ENCODE peak calls at places on chromosomes 16 and 17, in five cellular contexts. One of them, this sample, is unnamed.

GRCh38 chr17:76191891-76192290 is 48.4 kb downstream of the RNF157 start:
- DNase-seq in neuronal stem cell: no peak
- DNase-seq in mesenchymal stem cell: no peak
- DNase-seq in H9: no peak
- DNase-seq in H1: no peak
- DNase-seq in this sample: no peak

GRCh38 chr17:55842405-55843158 is 91.7 kb downstream of the PCTP start:
- DNase-seq in H1: no peak
- DNase-seq in mesenchymal stem cell: no peak
- DNase-seq in H9: no peak
- DNase-seq in neuronal stem cell: no peak
- DNase-seq in this sample: no peak

GRCh38 chr17:62099532-62099931 is 34.5 kb upstream of the MED13 start:
- DNase-seq in neuronal stem cell: no peak
- DNase-seq in H1: no peak
- DNase-seq in mesenchymal stem cell: no peak
- DNase-seq in H9: no peak
- DNase-seq in this sample: no peak

GRCh38 chr16:57941016-57941656 is 29.8 kb downstream of the CNGB1 start:
- DNase-seq in mesenchymal stem cell: no peak
- DNase-seq in H9: no peak
- DNase-seq in H1: no peak
- DNase-seq in neuronal stem cell: no peak
- DNase-seq in this sample: no peak

GRCh38 chr16:56625140-56625942 is at the start of gene MT1E:
- DNase-seq in H1: no peak
- DNase-seq in neuronal stem cell: no peak
- DNase-seq in mesenchymal stem cell: peak
- DNase-seq in H9: no peak
- DNase-seq in this sample: peak

GRCh38 chr17:44830359-44831269 is 527 bp upstream of the GJC1 start:
- DNase-seq in H1: peak
- DNase-seq in mesenchymal stem cell: peak
- DNase-seq in neuronal stem cell: no peak
- DNase-seq in H9: peak
- DNase-seq in this sample: peak

GRCh38 chr17:77325826-77326581 is 185.2 kb downstream of the SEC14L1 start:
- DNase-seq in H9: peak
- DNase-seq in neuronal stem cell: no peak
- DNase-seq in H1: no peak
- DNase-seq in mesenchymal stem cell: no peak
- DNase-seq in this sample: no peak

GRCh38 chr16:48041861-48042435 is 113.8 kb downstream of the ABCC12 start:
- DNase-seq in mesenchymal stem cell: no peak
- DNase-seq in H9: peak
- DNase-seq in H1: no peak
- DNase-seq in neuronal stem cell: no peak
- DNase-seq in this sample: peak

GRCh38 chr17:51481370-51481769 is 221.0 kb downstream of the UTP18 start:
- DNase-seq in mesenchymal stem cell: no peak
- DNase-seq in neuronal stem cell: no peak
- DNase-seq in H1: no peak
- DNase-seq in H9: no peak
- DNase-seq in this sample: no peak

GRCh38 chr17:65388911-65389310 is 172.5 kb downstream of the AXIN2 start:
- DNase-seq in neuronal stem cell: no peak
- DNase-seq in H1: no peak
- DNase-seq in mesenchymal stem cell: no peak
- DNase-seq in H9: no peak
- DNase-seq in this sample: peak

GRCh38 chr16:84501077-84501735 is 3.3 kb downstream of the MEAK7 start:
- DNase-seq in neuronal stem cell: no peak
- DNase-seq in H9: no peak
- DNase-seq in H1: no peak
- DNase-seq in mesenchymal stem cell: no peak
- DNase-seq in this sample: no peak

GRCh38 chr16:27179500-27180072 is 23.7 kb upstream of the KDM8 start:
- DNase-seq in neuronal stem cell: peak
- DNase-seq in mesenchymal stem cell: peak
- DNase-seq in H1: peak
- DNase-seq in H9: peak
- DNase-seq in this sample: peak

GRCh38 chr17:60473788-60474187 is 51.5 kb downstream of the CHCT1 start:
- DNase-seq in mesenchymal stem cell: no peak
- DNase-seq in H9: no peak
- DNase-seq in neuronal stem cell: no peak
- DNase-seq in H1: no peak
- DNase-seq in this sample: no peak

GRCh38 chr17:77451271-77451893 is 310.6 kb downstream of the SEC14L1 start:
- DNase-seq in H1: peak
- DNase-seq in mesenchymal stem cell: peak
- DNase-seq in H9: peak
- DNase-seq in neuronal stem cell: peak
- DNase-seq in this sample: no peak

GRCh38 chr16:23027386-23027785 is 121.9 kb downstream of the USP31 start:
- DNase-seq in mesenchymal stem cell: no peak
- DNase-seq in neuronal stem cell: no peak
- DNase-seq in H9: no peak
- DNase-seq in H1: no peak
- DNase-seq in this sample: no peak

GRCh38 chr17:11245187-11245586 is 4.2 kb downstream of the SHISA6 start:
- DNase-seq in H1: no peak
- DNase-seq in H9: no peak
- DNase-seq in mesenchymal stem cell: no peak
- DNase-seq in neuronal stem cell: no peak
- DNase-seq in this sample: no peak

GRCh38 chr17:1484586-1485310 is 7.7 kb downstream of the MYO1C start:
- DNase-seq in H1: no peak
- DNase-seq in neuronal stem cell: peak
- DNase-seq in mesenchymal stem cell: peak
- DNase-seq in H9: peak
- DNase-seq in this sample: peak

GRCh38 chr16:88295526-88296436 is 87.0 kb upstream of the ZNF469 start:
- DNase-seq in H9: no peak
- DNase-seq in H1: no peak
- DNase-seq in mesenchymal stem cell: no peak
- DNase-seq in neuronal stem cell: no peak
- DNase-seq in this sample: no peak

GRCh38 chr17:14427914-14428639 is 127.2 kb downstream of the HS3ST3B1 start:
- DNase-seq in H1: no peak
- DNase-seq in H9: no peak
- DNase-seq in mesenchymal stem cell: no peak
- DNase-seq in neuronal stem cell: no peak
- DNase-seq in this sample: no peak

GRCh38 chr17:44091200-44091997 is 20.9 kb downstream of the G6PC3 start:
- DNase-seq in H9: no peak
- DNase-seq in H1: no peak
- DNase-seq in mesenchymal stem cell: no peak
- DNase-seq in neuronal stem cell: no peak
- DNase-seq in this sample: no peak

GRCh38 chr16:51500306-51500705 is 349.2 kb upstream of the SALL1 start:
- DNase-seq in H1: no peak
- DNase-seq in H9: no peak
- DNase-seq in mesenchymal stem cell: peak
- DNase-seq in neuronal stem cell: no peak
- DNase-seq in this sample: no peak

GRCh38 chr17:13153036-13153435 is 135.2 kb upstream of the ELAC2 start:
- DNase-seq in H9: no peak
- DNase-seq in H1: no peak
- DNase-seq in neuronal stem cell: no peak
- DNase-seq in mesenchymal stem cell: no peak
- DNase-seq in this sample: no peak

GRCh38 chr17:55450232-55450631 is 28.6 kb upstream of the MMD start:
- DNase-seq in mesenchymal stem cell: no peak
- DNase-seq in H1: no peak
- DNase-seq in neuronal stem cell: no peak
- DNase-seq in H9: no peak
- DNase-seq in this sample: no peak

GRCh38 chr16:83713597-83713996 is 94.2 kb upstream of the HSBP1 start:
- DNase-seq in H9: no peak
- DNase-seq in neuronal stem cell: no peak
- DNase-seq in H1: no peak
- DNase-seq in mesenchymal stem cell: no peak
- DNase-seq in this sample: no peak

GRCh38 chr17:74798239-74798707 is 22.1 kb upstream of the NAT9 start:
- DNase-seq in H1: no peak
- DNase-seq in mesenchymal stem cell: peak
- DNase-seq in neuronal stem cell: no peak
- DNase-seq in H9: no peak
- DNase-seq in this sample: no peak

GRCh38 chr16:69276143-69277115 is 34.7 kb upstream of the VPS4A start:
- DNase-seq in H9: no peak
- DNase-seq in H1: no peak
- DNase-seq in neuronal stem cell: no peak
- DNase-seq in mesenchymal stem cell: peak
- DNase-seq in this sample: no peak

GRCh38 chr17:79185671-79186070 is 111.0 kb downstream of the ENGASE start:
- DNase-seq in neuronal stem cell: no peak
- DNase-seq in H9: no peak
- DNase-seq in mesenchymal stem cell: no peak
- DNase-seq in H1: no peak
- DNase-seq in this sample: no peak

GRCh38 chr17:79182176-79183160 is 107.8 kb downstream of the ENGASE start:
- DNase-seq in mesenchymal stem cell: no peak
- DNase-seq in H9: no peak
- DNase-seq in neuronal stem cell: no peak
- DNase-seq in H1: no peak
- DNase-seq in this sample: no peak

GRCh38 chr17:79180358-79181005 is 105.9 kb downstream of the ENGASE start:
- DNase-seq in H1: no peak
- DNase-seq in neuronal stem cell: no peak
- DNase-seq in H9: no peak
- DNase-seq in mesenchymal stem cell: no peak
- DNase-seq in this sample: no peak

GRCh38 chr17:79186406-79186805 is 111.8 kb downstream of the ENGASE start:
- DNase-seq in mesenchymal stem cell: no peak
- DNase-seq in neuronal stem cell: no peak
- DNase-seq in H1: no peak
- DNase-seq in H9: no peak
- DNase-seq in this sample: no peak

DNA sequence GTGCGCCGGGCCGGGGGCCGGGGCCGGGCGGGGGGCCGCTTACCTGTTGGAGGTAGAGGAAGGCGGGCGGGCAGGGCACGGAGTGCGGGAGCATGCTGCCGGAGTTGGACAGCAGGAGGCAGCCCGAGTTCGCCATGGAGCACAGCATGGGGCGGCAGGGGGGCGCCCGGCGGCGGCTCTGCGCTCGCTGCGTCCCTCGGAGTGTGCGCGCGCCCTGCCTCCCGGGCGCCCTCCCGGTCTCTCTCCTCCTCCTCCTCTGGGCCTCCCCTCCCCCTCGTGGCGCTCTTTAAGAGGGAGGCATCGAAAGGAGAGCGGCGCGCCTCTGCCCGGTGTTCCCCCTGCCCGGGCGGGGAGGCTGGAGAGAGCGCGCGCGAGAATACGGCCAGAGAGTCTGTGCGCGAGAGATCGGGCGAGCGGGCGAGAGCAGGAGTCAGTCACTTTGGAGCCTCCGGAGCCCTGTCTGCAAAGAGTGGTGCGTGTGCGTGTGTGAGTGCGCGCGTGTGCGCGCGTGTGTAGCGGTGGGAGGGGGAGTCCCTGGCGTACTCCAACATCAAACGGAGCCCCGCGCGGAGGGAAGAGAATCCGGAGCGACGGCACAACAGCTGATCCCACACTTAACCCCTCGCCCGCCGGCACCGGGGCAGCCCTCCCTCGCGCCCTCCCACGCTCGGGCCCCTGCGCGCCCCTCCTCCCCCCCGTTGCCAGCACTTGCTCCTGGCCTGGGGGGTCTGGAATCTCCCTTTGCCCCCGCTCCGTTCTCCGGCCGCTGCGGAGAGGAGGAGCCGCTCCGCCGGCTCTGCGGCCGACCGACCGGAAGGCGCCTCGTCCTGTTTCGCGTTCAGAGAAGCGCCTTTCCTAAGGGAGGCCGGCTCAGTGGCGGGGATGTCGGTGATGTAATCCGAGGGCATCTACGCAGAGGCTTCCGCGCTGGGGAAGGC is 108.9 kb downstream of the ENGASE start:
- DNase-seq in H9: peak
- DNase-seq in neuronal stem cell: peak
- DNase-seq in H1: no peak
- DNase-seq in mesenchymal stem cell: peak
- DNase-seq in this sample: no peak
- H3K18ac ChIP-seq in H9: peak
- H3K18ac ChIP-seq in neuronal stem cell: peak
- H3K18ac ChIP-seq in H1: peak
- H3K18ac ChIP-seq in mesenchymal stem cell: no peak
- H3K18ac ChIP-seq in this sample: no peak

DNA sequence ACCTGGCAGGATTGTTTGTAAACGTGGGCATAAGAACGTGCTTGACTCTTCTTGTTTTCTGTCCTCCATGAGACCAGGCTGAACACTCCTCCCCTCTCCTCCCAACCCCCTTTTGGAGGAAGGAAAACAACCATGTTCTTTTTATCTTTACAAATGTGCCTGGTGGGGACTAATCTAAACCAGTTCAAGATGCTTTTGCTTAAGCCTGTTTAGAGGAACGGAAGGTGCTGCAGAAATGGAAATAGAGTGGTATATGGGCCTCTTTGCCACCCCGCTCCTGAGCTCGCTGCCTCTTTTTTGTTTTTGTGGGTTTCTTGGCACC is 288.1 kb downstream of the FTO start:
- DNase-seq in H1: no peak
- DNase-seq in H9: no peak
- DNase-seq in mesenchymal stem cell: no peak
- DNase-seq in neuronal stem cell: no peak
- DNase-seq in this sample: no peak
- H2BK12ac ChIP-seq in H1: no peak
- H2BK12ac ChIP-seq in H9: no peak
- H2BK12ac ChIP-seq in mesenchymal stem cell: peak
- H2BK12ac ChIP-seq in neuronal stem cell: no peak
- H2BK12ac ChIP-seq in this sample: no peak

GRCh38 chr17:66946251-66946650 is 18.3 kb upstream of the CACNG4 start:
- DNase-seq in mesenchymal stem cell: no peak
- DNase-seq in neuronal stem cell: no peak
- DNase-seq in H9: no peak
- DNase-seq in H1: no peak
- DNase-seq in this sample: no peak
- H3K18ac ChIP-seq in mesenchymal stem cell: no peak
- H3K18ac ChIP-seq in neuronal stem cell: no peak
- H3K18ac ChIP-seq in H9: no peak
- H3K18ac ChIP-seq in H1: no peak
- H3K18ac ChIP-seq in this sample: no peak

DNA sequence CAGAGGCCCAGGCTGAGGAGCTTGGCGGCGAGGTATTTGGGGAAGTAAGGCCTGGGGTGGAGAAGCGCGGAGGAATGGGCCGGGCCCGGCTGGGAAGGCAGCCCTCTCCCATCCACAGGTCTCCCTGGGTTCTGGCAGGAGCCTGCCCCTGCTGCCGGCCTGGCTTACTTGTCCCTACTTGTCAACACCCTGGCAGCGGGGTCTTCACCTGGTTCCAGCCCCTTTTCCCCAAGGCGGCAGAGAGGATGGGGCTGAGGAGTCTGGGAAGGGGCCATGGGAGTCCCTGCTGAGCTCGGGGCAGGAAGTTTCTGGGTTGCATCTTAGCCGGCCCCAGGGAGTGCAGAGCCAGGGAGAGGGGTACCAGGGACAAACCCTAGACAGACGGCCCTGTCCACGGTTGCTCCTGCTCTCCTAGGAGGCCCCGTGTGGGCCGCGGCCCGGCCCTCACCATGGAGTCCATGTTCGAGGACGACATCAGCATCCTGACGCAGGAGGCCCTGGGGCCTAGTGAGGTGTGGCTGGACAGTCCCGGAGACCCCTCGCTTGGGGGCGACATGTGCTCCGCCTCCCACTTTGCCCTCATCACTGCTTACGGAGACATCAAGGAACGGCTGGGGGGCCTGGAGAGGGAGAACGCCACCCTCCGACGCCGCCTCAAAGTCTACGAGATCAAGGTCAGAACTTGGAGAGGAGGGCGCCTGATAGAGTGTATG is 1.9 kb downstream of the TBKBP1 start:
- DNase-seq in H1: no peak
- DNase-seq in neuronal stem cell: no peak
- DNase-seq in H9: no peak
- DNase-seq in mesenchymal stem cell: no peak
- DNase-seq in this sample: no peak
- H2BK12ac ChIP-seq in H1: no peak
- H2BK12ac ChIP-seq in neuronal stem cell: no peak
- H2BK12ac ChIP-seq in H9: no peak
- H2BK12ac ChIP-seq in mesenchymal stem cell: peak
- H2BK12ac ChIP-seq in this sample: no peak